ENCODE peak calls at places on chromosomes 11 and 22, in seven cellular contexts. One of them, this sample, is unnamed.

GRCh38 chr11:62921573-62922188 is 518 bp upstream of the CHRM1 start:
- DNase-seq in fibroblast of the conjunctiva: no peak
- DNase-seq in NCI-H1048: no peak
- DNase-seq in neural crest cell: no peak
- DNase-seq in foreskin keratinocyte: no peak
- DNase-seq in stimulated activated CD4-positive, alpha-beta T cell treated with anti-CD3 and anti-CD28 coated beads, Interleukin-4, amount 100 ng/mL, for 48 hours: no peak
- DNase-seq in NCI-H1417: peak; percentile 50
- DNase-seq in this sample: peak; percentile 50

GRCh38 chr11:118998388-118998717 is 415 bp downstream of the CENATAC start:
- DNase-seq in NCI-H1417: no peak
- DNase-seq in foreskin keratinocyte: peak; percentile 12
- DNase-seq in neural crest cell: no peak
- DNase-seq in stimulated activated CD4-positive, alpha-beta T cell treated with anti-CD3 and anti-CD28 coated beads, Interleukin-4, amount 100 ng/mL, for 48 hours: no peak
- DNase-seq in fibroblast of the conjunctiva: no peak
- DNase-seq in NCI-H1048: no peak
- DNase-seq in this sample: peak; percentile 27

GRCh38 chr22:47563406-47564157 is 801.1 kb downstream of the TBC1D22A start:
- DNase-seq in foreskin keratinocyte: no peak
- DNase-seq in NCI-H1048: no peak
- DNase-seq in stimulated activated CD4-positive, alpha-beta T cell treated with anti-CD3 and anti-CD28 coated beads, Interleukin-4, amount 100 ng/mL, for 48 hours: no peak
- DNase-seq in fibroblast of the conjunctiva: no peak
- DNase-seq in neural crest cell: no peak
- DNase-seq in NCI-H1417: no peak
- DNase-seq in this sample: no peak

GRCh38 chr11:131668867-131669780 is 298.7 kb downstream of the NTM start:
- DNase-seq in NCI-H1048: peak; percentile 18
- DNase-seq in NCI-H1417: peak; percentile 47
- DNase-seq in neural crest cell: peak; percentile 77
- DNase-seq in fibroblast of the conjunctiva: peak; percentile 5
- DNase-seq in stimulated activated CD4-positive, alpha-beta T cell treated with anti-CD3 and anti-CD28 coated beads, Interleukin-4, amount 100 ng/mL, for 48 hours: peak; percentile 46
- DNase-seq in foreskin keratinocyte: no peak
- DNase-seq in this sample: no peak

GRCh38 chr11:134528453-134528852 is 116.4 kb upstream of the B3GAT1 start:
- DNase-seq in NCI-H1048: no peak
- DNase-seq in neural crest cell: no peak
- DNase-seq in stimulated activated CD4-positive, alpha-beta T cell treated with anti-CD3 and anti-CD28 coated beads, Interleukin-4, amount 100 ng/mL, for 48 hours: no peak
- DNase-seq in foreskin keratinocyte: no peak
- DNase-seq in NCI-H1417: no peak
- DNase-seq in fibroblast of the conjunctiva: no peak
- DNase-seq in this sample: no peak

GRCh38 chr11:122984186-122985011 is 2.8 kb upstream of the BSX start:
- DNase-seq in stimulated activated CD4-positive, alpha-beta T cell treated with anti-CD3 and anti-CD28 coated beads, Interleukin-4, amount 100 ng/mL, for 48 hours: no peak
- DNase-seq in fibroblast of the conjunctiva: no peak
- DNase-seq in NCI-H1048: no peak
- DNase-seq in neural crest cell: no peak
- DNase-seq in NCI-H1417: peak; percentile 79
- DNase-seq in foreskin keratinocyte: no peak
- DNase-seq in this sample: peak; percentile 14

GRCh38 chr22:28560005-28560742 is 119.5 kb downstream of the TTC28 start:
- DNase-seq in neural crest cell: no peak
- DNase-seq in NCI-H1417: no peak
- DNase-seq in NCI-H1048: no peak
- DNase-seq in foreskin keratinocyte: peak; percentile 52
- DNase-seq in fibroblast of the conjunctiva: no peak
- DNase-seq in stimulated activated CD4-positive, alpha-beta T cell treated with anti-CD3 and anti-CD28 coated beads, Interleukin-4, amount 100 ng/mL, for 48 hours: no peak
- DNase-seq in this sample: no peak

GRCh38 chr11:3206922-3207204 is 11.8 kb downstream of the MRGPRG start:
- DNase-seq in fibroblast of the conjunctiva: no peak
- DNase-seq in NCI-H1417: no peak
- DNase-seq in foreskin keratinocyte: no peak
- DNase-seq in stimulated activated CD4-positive, alpha-beta T cell treated with anti-CD3 and anti-CD28 coated beads, Interleukin-4, amount 100 ng/mL, for 48 hours: no peak
- DNase-seq in NCI-H1048: no peak
- DNase-seq in neural crest cell: no peak
- DNase-seq in this sample: no peak

GRCh38 chr11:44775366-44776356 is 48.9 kb downstream of the TSPAN18 start:
- DNase-seq in neural crest cell: peak; percentile 45
- DNase-seq in NCI-H1417: peak; percentile 44
- DNase-seq in fibroblast of the conjunctiva: no peak
- DNase-seq in foreskin keratinocyte: no peak
- DNase-seq in NCI-H1048: no peak
- DNase-seq in stimulated activated CD4-positive, alpha-beta T cell treated with anti-CD3 and anti-CD28 coated beads, Interleukin-4, amount 100 ng/mL, for 48 hours: peak; percentile 55
- DNase-seq in this sample: no peak

GRCh38 chr11:77207618-77208313 is 79.7 kb downstream of the MYO7A start:
- DNase-seq in NCI-H1048: no peak
- DNase-seq in foreskin keratinocyte: no peak
- DNase-seq in stimulated activated CD4-positive, alpha-beta T cell treated with anti-CD3 and anti-CD28 coated beads, Interleukin-4, amount 100 ng/mL, for 48 hours: no peak
- DNase-seq in NCI-H1417: no peak
- DNase-seq in fibroblast of the conjunctiva: no peak
- DNase-seq in neural crest cell: no peak
- DNase-seq in this sample: no peak

GRCh38 chr22:32735516-32735915 is 66.0 kb upstream of the TIMP3 start:
- DNase-seq in fibroblast of the conjunctiva: no peak
- DNase-seq in NCI-H1417: no peak
- DNase-seq in NCI-H1048: no peak
- DNase-seq in stimulated activated CD4-positive, alpha-beta T cell treated with anti-CD3 and anti-CD28 coated beads, Interleukin-4, amount 100 ng/mL, for 48 hours: no peak
- DNase-seq in neural crest cell: no peak
- DNase-seq in foreskin keratinocyte: no peak
- DNase-seq in this sample: no peak

GRCh38 chr11:126355324-126355925 is at the start of gene ST3GAL4:
- DNase-seq in foreskin keratinocyte: no peak
- DNase-seq in NCI-H1048: peak; percentile 17
- DNase-seq in neural crest cell: peak; percentile 81
- DNase-seq in fibroblast of the conjunctiva: no peak
- DNase-seq in stimulated activated CD4-positive, alpha-beta T cell treated with anti-CD3 and anti-CD28 coated beads, Interleukin-4, amount 100 ng/mL, for 48 hours: peak; percentile 62
- DNase-seq in NCI-H1417: peak; percentile 88
- DNase-seq in this sample: peak; percentile 62

GRCh38 chr11:109940816-109941215 is 152.4 kb upstream of the ZC3H12C start:
- DNase-seq in neural crest cell: no peak
- DNase-seq in NCI-H1048: no peak
- DNase-seq in fibroblast of the conjunctiva: peak; percentile 39
- DNase-seq in stimulated activated CD4-positive, alpha-beta T cell treated with anti-CD3 and anti-CD28 coated beads, Interleukin-4, amount 100 ng/mL, for 48 hours: no peak
- DNase-seq in foreskin keratinocyte: peak; percentile 84
- DNase-seq in NCI-H1417: no peak
- DNase-seq in this sample: no peak

GRCh38 chr22:49393526-49393925 is 434.1 kb downstream of the BRD1 start:
- DNase-seq in stimulated activated CD4-positive, alpha-beta T cell treated with anti-CD3 and anti-CD28 coated beads, Interleukin-4, amount 100 ng/mL, for 48 hours: no peak
- DNase-seq in NCI-H1417: no peak
- DNase-seq in fibroblast of the conjunctiva: no peak
- DNase-seq in neural crest cell: no peak
- DNase-seq in NCI-H1048: no peak
- DNase-seq in foreskin keratinocyte: no peak
- DNase-seq in this sample: no peak

GRCh38 chr11:111185259-111185658 is 60.3 kb upstream of the POU2AF2 start:
- DNase-seq in fibroblast of the conjunctiva: peak; percentile 2
- DNase-seq in NCI-H1417: no peak
- DNase-seq in foreskin keratinocyte: no peak
- DNase-seq in stimulated activated CD4-positive, alpha-beta T cell treated with anti-CD3 and anti-CD28 coated beads, Interleukin-4, amount 100 ng/mL, for 48 hours: no peak
- DNase-seq in neural crest cell: no peak
- DNase-seq in NCI-H1048: no peak
- DNase-seq in this sample: no peak

GRCh38 chr11:18223937-18224387 is 12.6 kb downstream of the SAA4 start:
- DNase-seq in foreskin keratinocyte: no peak
- DNase-seq in neural crest cell: no peak
- DNase-seq in NCI-H1417: no peak
- DNase-seq in fibroblast of the conjunctiva: no peak
- DNase-seq in NCI-H1048: no peak
- DNase-seq in stimulated activated CD4-positive, alpha-beta T cell treated with anti-CD3 and anti-CD28 coated beads, Interleukin-4, amount 100 ng/mL, for 48 hours: no peak
- DNase-seq in this sample: no peak

GRCh38 chr11:62370743-62371440 is 33.6 kb downstream of the ASRGL1 start:
- DNase-seq in NCI-H1417: no peak
- DNase-seq in NCI-H1048: no peak
- DNase-seq in stimulated activated CD4-positive, alpha-beta T cell treated with anti-CD3 and anti-CD28 coated beads, Interleukin-4, amount 100 ng/mL, for 48 hours: peak; percentile 28
- DNase-seq in fibroblast of the conjunctiva: no peak
- DNase-seq in neural crest cell: no peak
- DNase-seq in foreskin keratinocyte: no peak
- DNase-seq in this sample: peak; percentile 8

GRCh38 chr11:71519546-71519945 is 7.5 kb upstream of the KRTAP5-7 start:
- DNase-seq in NCI-H1048: no peak
- DNase-seq in NCI-H1417: no peak
- DNase-seq in neural crest cell: no peak
- DNase-seq in stimulated activated CD4-positive, alpha-beta T cell treated with anti-CD3 and anti-CD28 coated beads, Interleukin-4, amount 100 ng/mL, for 48 hours: no peak
- DNase-seq in fibroblast of the conjunctiva: no peak
- DNase-seq in foreskin keratinocyte: no peak
- DNase-seq in this sample: no peak

GRCh38 chr11:110565690-110566336 is 136.1 kb downstream of the FDX1 start:
- DNase-seq in NCI-H1417: no peak
- DNase-seq in neural crest cell: no peak
- DNase-seq in foreskin keratinocyte: peak; percentile 48
- DNase-seq in NCI-H1048: no peak
- DNase-seq in stimulated activated CD4-positive, alpha-beta T cell treated with anti-CD3 and anti-CD28 coated beads, Interleukin-4, amount 100 ng/mL, for 48 hours: no peak
- DNase-seq in fibroblast of the conjunctiva: no peak
- DNase-seq in this sample: peak; percentile 71

GRCh38 chr11:102186836-102187235 is 76.6 kb downstream of the YAP1 start:
- DNase-seq in fibroblast of the conjunctiva: no peak
- DNase-seq in neural crest cell: peak; percentile 13
- DNase-seq in stimulated activated CD4-positive, alpha-beta T cell treated with anti-CD3 and anti-CD28 coated beads, Interleukin-4, amount 100 ng/mL, for 48 hours: no peak
- DNase-seq in NCI-H1048: no peak
- DNase-seq in foreskin keratinocyte: no peak
- DNase-seq in NCI-H1417: no peak
- DNase-seq in this sample: no peak

GRCh38 chr11:9206496-9206895 is 58.7 kb downstream of the DENND5A start:
- DNase-seq in neural crest cell: no peak
- DNase-seq in foreskin keratinocyte: no peak
- DNase-seq in fibroblast of the conjunctiva: no peak
- DNase-seq in NCI-H1048: no peak
- DNase-seq in stimulated activated CD4-positive, alpha-beta T cell treated with anti-CD3 and anti-CD28 coated beads, Interleukin-4, amount 100 ng/mL, for 48 hours: no peak
- DNase-seq in NCI-H1417: no peak
- DNase-seq in this sample: no peak

GRCh38 chr11:27404427-27404826 is 41.4 kb upstream of the CCDC34 start:
- DNase-seq in foreskin keratinocyte: no peak
- DNase-seq in stimulated activated CD4-positive, alpha-beta T cell treated with anti-CD3 and anti-CD28 coated beads, Interleukin-4, amount 100 ng/mL, for 48 hours: no peak
- DNase-seq in NCI-H1417: no peak
- DNase-seq in neural crest cell: no peak
- DNase-seq in fibroblast of the conjunctiva: no peak
- DNase-seq in NCI-H1048: no peak
- DNase-seq in this sample: no peak

GRCh38 chr22:17779286-17780115 is 5.2 kb upstream of the BID start:
- DNase-seq in NCI-H1417: no peak
- DNase-seq in stimulated activated CD4-positive, alpha-beta T cell treated with anti-CD3 and anti-CD28 coated beads, Interleukin-4, amount 100 ng/mL, for 48 hours: no peak
- DNase-seq in foreskin keratinocyte: no peak
- DNase-seq in neural crest cell: no peak
- DNase-seq in fibroblast of the conjunctiva: no peak
- DNase-seq in NCI-H1048: no peak
- DNase-seq in this sample: no peak

GRCh38 chr11:79116600-79116999 is 324.2 kb downstream of the TENM4 start:
- DNase-seq in fibroblast of the conjunctiva: no peak
- DNase-seq in neural crest cell: no peak
- DNase-seq in foreskin keratinocyte: no peak
- DNase-seq in stimulated activated CD4-positive, alpha-beta T cell treated with anti-CD3 and anti-CD28 coated beads, Interleukin-4, amount 100 ng/mL, for 48 hours: no peak
- DNase-seq in NCI-H1417: no peak
- DNase-seq in NCI-H1048: no peak
- DNase-seq in this sample: no peak

GRCh38 chr11:28932940-28933339 is 824.8 kb downstream of the METTL15 start:
- DNase-seq in stimulated activated CD4-positive, alpha-beta T cell treated with anti-CD3 and anti-CD28 coated beads, Interleukin-4, amount 100 ng/mL, for 48 hours: no peak
- DNase-seq in foreskin keratinocyte: no peak
- DNase-seq in neural crest cell: no peak
- DNase-seq in fibroblast of the conjunctiva: no peak
- DNase-seq in NCI-H1417: no peak
- DNase-seq in NCI-H1048: no peak
- DNase-seq in this sample: no peak

GRCh38 chr22:36073476-36073875 is 44.9 kb upstream of the RBFOX2 start:
- DNase-seq in NCI-H1048: no peak
- DNase-seq in stimulated activated CD4-positive, alpha-beta T cell treated with anti-CD3 and anti-CD28 coated beads, Interleukin-4, amount 100 ng/mL, for 48 hours: no peak
- DNase-seq in foreskin keratinocyte: no peak
- DNase-seq in neural crest cell: no peak
- DNase-seq in NCI-H1417: no peak
- DNase-seq in fibroblast of the conjunctiva: no peak
- DNase-seq in this sample: no peak

GRCh38 chr11:114359342-114359741 is 41.0 kb downstream of the C11orf71 start:
- DNase-seq in fibroblast of the conjunctiva: no peak
- DNase-seq in foreskin keratinocyte: no peak
- DNase-seq in NCI-H1417: no peak
- DNase-seq in neural crest cell: no peak
- DNase-seq in NCI-H1048: no peak
- DNase-seq in stimulated activated CD4-positive, alpha-beta T cell treated with anti-CD3 and anti-CD28 coated beads, Interleukin-4, amount 100 ng/mL, for 48 hours: no peak
- DNase-seq in this sample: no peak

GRCh38 chr11:110762596-110762995 is 50.4 kb upstream of the ARHGAP20 start:
- DNase-seq in fibroblast of the conjunctiva: peak; percentile 24
- DNase-seq in neural crest cell: no peak
- DNase-seq in NCI-H1048: no peak
- DNase-seq in NCI-H1417: no peak
- DNase-seq in stimulated activated CD4-positive, alpha-beta T cell treated with anti-CD3 and anti-CD28 coated beads, Interleukin-4, amount 100 ng/mL, for 48 hours: no peak
- DNase-seq in foreskin keratinocyte: no peak
- DNase-seq in this sample: no peak

This sample was measured in thyroid gland.